ENCODE peak calls at places on chromosomes 6 and 20, in eight cellular contexts. X is A549, H is prostate gland, Q is AG04450, I is hepatocyte, F is Panc1, T is neuronal stem cell, O is HCT116. Y is an unnamed sample.
A peak's percentile ranks its signal among the peaks of the same experiment; 100 is the strongest.

GRCh38 chr6:52361945-52362442 is at the start of gene PAQR8:
- DNase-seq in X (peak; percentile 24), H (peak; percentile 48), Q (no peak), I (peak; percentile 89), F (no peak), T (peak; percentile 56), O (peak; percentile 10), Y (no peak)

GRCh38 chr6:100415780-100416179 is 48.9 kb downstream of the SIM1 start:
- DNase-seq in X (no peak), H (no peak), Q (no peak), I (no peak), F (no peak), T (no peak), O (no peak), Y (peak; percentile 16)

GRCh38 chr20:8152183-8152582 is 20.1 kb downstream of the PLCB1 start:
- DNase-seq in X (no peak), H (no peak), Q (no peak), I (no peak), F (no peak), T (no peak), O (no peak), Y (no peak)

GRCh38 chr6:98832282-98833100 is 1.9 kb upstream of the POU3F2 start:
- DNase-seq in X (no peak), H (no peak), Q (peak; percentile 24), I (peak; percentile 32), F (no peak), T (peak; percentile 50), O (no peak), Y (no peak)

GRCh38 chr6:134835998-134836397 is 113.9 kb downstream of the ALDH8A1 start:
- DNase-seq in X (no peak), H (no peak), Q (no peak), I (no peak), F (no peak), T (no peak), O (no peak), Y (no peak)

GRCh38 chr6:9520417-9521151 is 894.3 kb downstream of the TFAP2A start:
- DNase-seq in X (peak; percentile 16), H (no peak), Q (peak; percentile 33), I (no peak), F (no peak), T (no peak), O (peak; percentile 35), Y (no peak)

GRCh38 chr6:140174509-140174908 is 800.1 kb upstream of the CITED2 start:
- DNase-seq in X (peak; percentile 53), H (no peak), Q (peak; percentile 88), I (no peak), F (peak; percentile 17), T (no peak), O (peak; percentile 8), Y (peak; percentile 64)

GRCh38 chr6:28597924-28598323 is 72.2 kb downstream of the GPX5 start:
- DNase-seq in X (peak; percentile 81), H (no peak), Q (no peak), I (peak; percentile 33), F (peak; percentile 45), T (no peak), O (peak; percentile 42), Y (no peak)

GRCh38 chr6:106156413-106156812 is 70.3 kb downstream of the PRDM1 start:
- DNase-seq in X (no peak), H (no peak), Q (no peak), I (no peak), F (no peak), T (no peak), O (no peak), Y (no peak)

GRCh38 chr20:8581451-8582183 is 449.6 kb downstream of the PLCB1 start:
- DNase-seq in X (no peak), H (no peak), Q (no peak), I (no peak), F (no peak), T (no peak), O (no peak), Y (no peak)

GRCh38 chr6:72621243-72622093 is at the start of gene KCNQ5:
- DNase-seq in X (peak; percentile 11), H (no peak), Q (no peak), I (peak; percentile 8), F (no peak), T (no peak), O (no peak), Y (no peak)

GRCh38 chr6:170209354-170210025 is 81.4 kb downstream of the DLL1 start:
- DNase-seq in X (no peak), H (peak; percentile 3), Q (no peak), I (no peak), F (no peak), T (no peak), O (no peak), Y (no peak)

GRCh38 chr6:164097557-164098398 is 683.3 kb downstream of the QKI start:
- DNase-seq in X (no peak), H (no peak), Q (no peak), I (peak; percentile 54), F (no peak), T (no peak), O (no peak), Y (peak; percentile 68)

GRCh38 chr6:41427642-41428401 is 92.4 kb downstream of the NCR2 start:
- DNase-seq in X (peak; percentile 11), H (peak; percentile 61), Q (no peak), I (peak; percentile 78), F (no peak), T (no peak), O (no peak), Y (no peak)

GRCh38 chr6:41429506-41430504 is 94.4 kb downstream of the NCR2 start:
- DNase-seq in X (no peak), H (no peak), Q (no peak), I (no peak), F (no peak), T (no peak), O (no peak), Y (no peak)

GRCh38 chr6:41428995-41429417 is 93.6 kb downstream of the NCR2 start:
- DNase-seq in X (no peak), H (no peak), Q (no peak), I (peak; percentile 53), F (no peak), T (no peak), O (no peak), Y (no peak)

GRCh38 chr6:41428402-41428994 is 93.1 kb downstream of the NCR2 start:
- DNase-seq in X (no peak), H (peak; percentile 44), Q (no peak), I (peak; percentile 56), F (no peak), T (no peak), O (no peak), Y (no peak)

DNA sequence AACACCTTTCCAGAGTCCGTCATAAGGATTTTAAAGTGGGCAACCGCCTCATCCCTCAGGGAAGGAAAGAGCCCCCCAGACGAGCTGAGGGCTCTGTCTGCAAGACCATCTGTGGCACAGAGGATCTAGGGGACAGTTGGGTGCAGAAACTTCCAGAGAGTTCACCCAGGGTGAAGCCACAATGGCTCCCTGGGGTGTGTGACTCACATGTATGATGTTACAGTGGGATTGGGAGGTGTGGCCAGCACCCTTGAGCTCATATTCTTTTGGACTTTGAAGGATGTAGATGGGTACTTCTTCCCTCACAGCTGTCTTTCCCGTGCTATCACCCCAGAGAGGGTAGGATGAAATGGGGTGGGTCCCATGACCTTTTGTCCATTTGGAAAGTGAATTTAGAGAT is 95.5 kb downstream of the NCR2 start:
- DNase-seq in X (peak; percentile 22), H (no peak), Q (no peak), I (no peak), F (no peak), T (no peak), O (peak; percentile 39), Y (no peak)
- H3K27ac ChIP-seq in X (peak overlapping the region; percentile 72), H (no peak overlapping the region), Q (no peak overlapping the region), I (no peak overlapping the region), F (no peak overlapping the region), T (no peak overlapping the region), O (peak overlapping the region; percentile 30), Y (no peak overlapping the region)

GRCh38 chr6:26484161-26484560 is 15.9 kb upstream of the BTN1A1 start:
- DNase-seq in X (no peak), H (no peak), Q (no peak), I (no peak), F (no peak), T (no peak), O (no peak), Y (no peak)
- H3K9me3 ChIP-seq in X (no peaks in the 10 kb centered on the region), H (no peaks in the 10 kb centered on the region), Q (no peaks in the 10 kb centered on the region), I (no peaks in the 10 kb centered on the region), F (no peaks in the 10 kb centered on the region), T (peaks cover 3% of the 10 kb centered on the region), O (peaks cover 3% of the 10 kb centered on the region), Y (no peaks in the 10 kb centered on the region)

GRCh38 chr6:44063561-44064059 is 63.6 kb downstream of the MRPL14 start:
- DNase-seq in X (no peak), H (no peak), Q (no peak), I (no peak), F (no peak), T (no peak), O (no peak), Y (no peak)
- H3K27ac ChIP-seq in X (peak overlapping the region; percentile 97), H (no peak overlapping the region), Q (peak overlapping the region; percentile 21), I (no peak overlapping the region), F (peak overlapping the region; percentile 51), T (no peak overlapping the region), O (no peak overlapping the region), Y (no peak overlapping the region)

DNA sequence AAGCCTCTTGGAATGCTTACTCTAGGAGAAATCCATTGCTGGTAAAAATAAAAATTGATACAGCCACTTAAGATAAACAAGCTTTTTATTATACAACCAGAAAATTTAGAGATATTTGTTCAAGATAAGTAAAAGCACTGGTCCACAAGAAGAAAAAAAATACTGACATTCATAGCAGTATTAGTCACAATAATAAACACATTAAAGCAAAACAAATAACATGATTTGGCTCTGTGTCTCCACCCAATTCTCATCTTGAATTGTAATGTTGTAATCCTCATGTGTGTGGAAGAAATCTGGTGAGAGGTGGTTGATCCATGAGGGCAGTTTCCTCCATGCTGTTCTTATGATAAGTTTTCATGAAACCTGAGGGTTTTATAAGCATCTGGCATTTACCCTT is 1093.5 kb upstream of the ADGRB3 start:
- DNase-seq in X (no peak), H (no peak), Q (no peak), I (no peak), F (no peak), T (no peak), O (no peak), Y (no peak)
- H3K9me3 ChIP-seq in X (no peaks in the 10 kb centered on the region), H (no peaks in the 10 kb centered on the region), Q (peaks cover 8% of the 10 kb centered on the region), I (no peaks in the 10 kb centered on the region), F (peaks cover 38% of the 10 kb centered on the region), T (peaks cover 14% of the 10 kb centered on the region), O (peaks cover 12% of the 10 kb centered on the region), Y (peaks cover 7% of the 10 kb centered on the region)

DNA sequence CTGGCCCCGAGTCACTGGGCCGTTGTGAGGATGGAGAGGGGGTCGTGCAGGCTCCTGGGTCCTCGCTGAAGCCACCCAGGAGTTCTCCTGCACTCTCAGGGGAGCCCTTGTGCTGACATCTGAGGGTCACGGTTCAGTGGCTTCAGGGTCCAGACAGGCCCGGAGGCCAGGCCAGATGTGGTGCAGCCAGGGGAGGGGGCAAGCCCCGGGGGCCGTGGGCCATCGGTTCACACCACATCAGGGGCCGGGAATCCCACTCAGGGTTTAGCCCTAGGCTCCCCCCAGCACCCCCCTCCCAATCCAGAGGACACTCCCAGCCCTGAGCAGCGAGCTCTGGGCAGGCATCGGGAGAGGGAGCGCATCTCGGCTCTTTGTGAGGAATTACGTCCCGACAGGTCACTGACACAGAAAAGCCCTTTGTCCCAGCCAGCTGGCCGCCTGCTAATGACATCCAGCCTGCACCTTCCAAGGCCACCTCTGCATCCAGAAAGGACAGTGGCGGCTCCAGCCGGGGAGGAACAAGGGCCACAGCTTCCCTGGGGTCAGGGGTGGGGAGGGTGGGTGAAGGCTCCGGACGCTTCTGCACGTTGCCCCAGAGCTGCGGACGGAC is 6.4 kb upstream of the CHRNA4 start:
- DNase-seq in X (no peak), H (no peak), Q (no peak), I (no peak), F (no peak), T (no peak), O (no peak), Y (no peak)
- H3K27ac ChIP-seq in X (no peak overlapping the region), H (no peak overlapping the region), Q (no peak overlapping the region), I (no peak overlapping the region), F (no peak overlapping the region), T (no peak overlapping the region), O (no peak overlapping the region), Y (no peak overlapping the region)